ENCODE peak calls at places on chromosomes 2 and 18, in seven cellular contexts. J is dorsolateral prefrontal cortex, Z is astrocyte of the spinal cord, G is adrenal gland, F is heart right ventricle, M is fibroblast of the aortic adventitia, C is left ventricle myocardium inferior. X is an unnamed sample.

GRCh38 chr2:137348301-137348700 is 583.0 kb downstream of the THSD7B start:
- DNase-seq in J (no peak), Z (no peak), G (no peak), F (no peak), M (no peak), C (no peak), X (no peak)

GRCh38 chr2:79994915-79995419 is 309.6 kb downstream of the LRRTM1 start:
- DNase-seq in J (no peak), Z (no peak), G (no peak), F (no peak), M (no peak), C (no peak), X (no peak)

GRCh38 chr2:233358335-233358734 is 4.0 kb downstream of the DGKD start:
- DNase-seq in J (no peak), Z (no peak), G (no peak), F (no peak), M (no peak), C (no peak), X (no peak)

GRCh38 chr18:35717182-35717581 is 135.6 kb downstream of the GALNT1 start:
- DNase-seq in J (no peak), Z (no peak), G (no peak), F (no peak), M (no peak), C (no peak), X (no peak)

GRCh38 chr18:69397096-69397495 is 3.6 kb upstream of the DOK6 start:
- DNase-seq in J (no peak), Z (peak; percentile 68), G (no peak), F (no peak), M (no peak), C (no peak), X (no peak)

GRCh38 chr2:3079959-3080948 is 297.4 kb downstream of the EIPR1 start:
- DNase-seq in J (no peak), Z (no peak), G (no peak), F (no peak), M (no peak), C (no peak), X (no peak)

GRCh38 chr18:60147326-60147725 is 225.2 kb downstream of the MC4R start:
- DNase-seq in J (no peak), Z (no peak), G (no peak), F (no peak), M (no peak), C (no peak), X (peak; percentile 31)

GRCh38 chr2:219641390-219642063 is 14.1 kb downstream of the SLC4A3 start:
- DNase-seq in J (no peak), Z (no peak), G (no peak), F (no peak), M (no peak), C (no peak), X (no peak)

GRCh38 chr2:191636235-191636543 is 41.7 kb upstream of the NABP1 start:
- DNase-seq in J (no peak), Z (peak; percentile 91), G (no peak), F (no peak), M (peak; percentile 88), C (no peak), X (no peak)

GRCh38 chr2:10222-10875 is 36.0 kb downstream of the FAM110C start:
- DNase-seq in J (no peak), Z (peak; percentile 3), G (peak; percentile 67), F (no peak), M (peak; percentile 3), C (no peak), X (no peak)

GRCh38 chr18:43192408-43192807 is 76.9 kb upstream of the RIT2 start:
- DNase-seq in J (no peak), Z (peak; percentile 32), G (no peak), F (no peak), M (peak; percentile 13), C (no peak), X (no peak)

GRCh38 chr2:919672-920071 is 31.0 kb upstream of the SNTG2 start:
- DNase-seq in J (no peak), Z (no peak), G (no peak), F (no peak), M (no peak), C (no peak), X (no peak)

GRCh38 chr2:106839849-106840595 is 45.9 kb downstream of the ST6GAL2 start:
- DNase-seq in J (no peak), Z (no peak), G (no peak), F (no peak), M (no peak), C (no peak), X (no peak)
- TF ChIP-seq CTCF in J (no peak), Z (peak; percentile 27), G (no peak), F (no peak), M (no peak), C (peak; percentile 32), X (no peak)

GRCh38 chr2:38596229-38596628 is 6.5 kb downstream of the HNRNPLL start:
- DNase-seq in J (no peak), Z (no peak), G (no peak), F (no peak), M (no peak), C (no peak), X (no peak)
- H3K4me3 ChIP-seq in J (no peak overlapping the region), Z (no peak overlapping the region), G (no peak overlapping the region), F (no peak overlapping the region), M (no peak overlapping the region), C (no peak overlapping the region), X (no peak overlapping the region)

GRCh38 chr2:38037757-38038615 is 38.0 kb downstream of the CYP1B1 start:
- DNase-seq in J (no peak), Z (peak; percentile 68), G (no peak), F (peak; percentile 24), M (peak; percentile 76), C (peak; percentile 32), X (no peak)
- TF ChIP-seq CTCF in J (no peak), Z (peak; percentile 55), G (peak; percentile 21), F (peak; percentile 62), M (peak; percentile 49), C (peak; percentile 47), X (no peak)

DNA sequence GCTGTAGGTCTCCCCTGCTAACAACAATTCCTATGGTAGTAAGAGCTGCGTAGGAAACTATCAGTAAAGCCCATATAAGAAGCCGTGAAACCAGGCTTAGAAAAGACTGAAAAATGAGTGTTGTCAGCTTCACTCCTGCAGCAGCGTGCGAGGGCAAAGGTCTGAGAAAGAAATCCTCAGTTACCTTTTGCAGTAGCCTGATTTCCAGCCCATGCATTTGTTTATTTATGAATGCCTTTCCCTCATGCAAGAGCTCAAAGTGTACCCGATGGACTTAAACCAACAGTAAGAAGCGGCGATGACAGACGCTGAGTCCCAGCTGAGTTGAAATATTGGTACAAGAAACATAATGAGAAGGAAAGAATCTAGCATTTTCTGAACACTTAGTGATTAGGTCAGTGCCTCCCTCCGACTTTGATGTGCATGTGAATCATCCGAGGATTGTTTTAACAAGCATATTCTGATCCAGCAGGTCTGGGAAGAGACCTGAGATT is 15.0 kb upstream of the POLI start:
- DNase-seq in J (no peak), Z (peak; percentile 73), G (no peak), F (no peak), M (peak; percentile 15), C (no peak), X (no peak)
- H3K4me3 ChIP-seq in J (no peak overlapping the region), Z (no peak overlapping the region), G (peak overlapping the region; percentile 9), F (no peak overlapping the region), M (no peak overlapping the region), C (no peak overlapping the region), X (no peak overlapping the region)

DNA sequence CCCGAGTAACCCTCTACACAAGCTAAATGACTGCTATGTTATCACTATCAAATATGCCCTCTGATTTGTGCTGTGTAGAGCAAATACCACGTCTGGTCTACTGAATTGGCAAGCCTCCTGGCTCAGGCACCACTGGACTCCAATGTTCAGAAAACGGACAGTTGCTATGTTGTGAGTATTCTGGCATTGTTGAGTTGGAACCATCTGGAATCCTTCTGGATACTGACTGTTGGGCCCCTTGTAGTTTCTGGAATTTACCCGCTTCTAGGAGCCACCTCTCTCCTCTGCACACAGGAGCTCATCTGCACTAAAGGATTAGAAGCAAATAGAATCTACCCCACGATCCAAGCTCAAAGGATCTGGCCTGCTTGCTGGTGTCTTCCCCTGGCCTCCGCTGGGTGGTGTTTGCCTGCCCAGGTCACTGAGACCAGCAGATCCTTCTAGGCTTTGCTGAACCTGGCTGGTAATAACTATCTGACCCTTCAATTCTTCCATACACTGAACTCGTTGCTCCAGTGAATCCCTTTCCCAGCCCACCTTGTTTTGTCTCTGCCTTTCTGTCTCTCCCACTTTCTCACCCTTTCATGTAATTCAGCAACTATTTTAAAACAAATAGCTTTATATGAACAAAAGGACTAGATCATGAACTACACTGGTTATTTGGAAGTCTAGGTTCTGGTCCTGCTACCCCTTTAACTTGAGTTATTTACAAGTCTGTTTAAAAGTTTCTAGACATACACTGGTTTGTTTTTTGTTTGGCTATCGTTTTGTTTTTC is 2.1 kb upstream of the HAAO start:
- DNase-seq in J (no peak), Z (no peak), G (no peak), F (no peak), M (no peak), C (no peak), X (no peak)
- TF ChIP-seq CTCF in J (no peak), Z (peak; percentile 45), G (no peak), F (no peak), M (peak; percentile 30), C (peak; percentile 22), X (no peak)

GRCh38 chr2:46561731-46562450 is 82.5 kb downstream of the TMEM247 start:
- DNase-seq in J (no peak), Z (no peak), G (no peak), F (no peak), M (peak; percentile 34), C (peak; percentile 53), X (no peak)
- H3K4me3 ChIP-seq in J (no peak overlapping the region), Z (no peak overlapping the region), G (no peak overlapping the region), F (no peak overlapping the region), M (no peak overlapping the region), C (peak overlapping the region; percentile 32), X (no peak overlapping the region)

DNA sequence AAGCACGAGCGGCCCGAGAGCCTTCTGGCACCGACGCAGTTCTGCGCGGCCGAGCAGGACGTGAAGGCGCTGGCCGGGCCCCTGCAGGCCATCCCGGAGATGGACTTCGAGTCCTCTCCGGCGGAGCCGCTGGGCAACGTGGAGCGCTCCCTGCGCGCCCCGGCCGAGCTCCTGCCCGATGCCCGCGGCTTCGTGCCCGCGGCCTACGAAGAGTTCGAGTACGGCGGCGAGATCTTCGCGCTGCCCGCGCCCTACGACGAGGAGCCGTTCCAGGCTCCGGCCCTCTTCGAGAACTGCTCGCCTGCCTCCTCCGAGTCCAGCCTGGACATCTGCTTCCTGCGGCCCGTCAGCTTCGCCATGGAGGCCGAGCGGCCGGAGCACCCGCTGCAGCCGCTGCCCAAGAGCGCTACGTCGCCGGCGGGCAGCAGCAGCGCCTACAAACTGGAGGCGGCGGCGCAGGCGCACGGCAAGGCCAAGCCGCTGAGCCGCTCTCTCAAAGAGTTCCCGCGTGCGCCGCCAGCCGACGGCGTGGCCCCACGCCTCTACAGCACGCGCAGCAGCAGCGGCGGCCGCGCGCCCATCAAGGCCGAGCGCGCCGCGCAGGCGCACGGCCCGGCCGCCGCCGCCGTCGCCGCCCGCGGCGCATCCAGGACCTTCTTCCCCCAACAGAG is 70.4 kb downstream of the ARHGEF33 start:
- DNase-seq in J (peak; percentile 24), Z (peak; percentile 88), G (peak; percentile 81), F (peak; percentile 82), M (peak; percentile 74), C (peak; percentile 81), X (peak; percentile 51)
- TF ChIP-seq CTCF in J (no peak), Z (no peak), G (no peak), F (peak; percentile 33), M (no peak), C (no peak), X (no peak)

X was measured in lung.